ENCODE peak calls at places on chromosomes 6 and 20, in nine cellular contexts. V is hepatocyte, A is neural progenitor cell, R is OCI-LY7, L is PC-3, H is GM23338, F is MM.1S, U is SK-N-SH, W is HCT116. O is an unnamed sample.

GRCh38 chr20:57006411-57007170 is 259.9 kb downstream of the BMP7 start:
- DNase-seq in V (no peak), A (peak), R (no peak), L (peak), H (no peak), F (peak), U (no peak), W (no peak), O (peak)

GRCh38 chr6:144352310-144352709 is 67.2 kb downstream of the UTRN start:
- DNase-seq in V (no peak), A (no peak), R (peak), L (no peak), H (no peak), F (no peak), U (no peak), W (no peak), O (no peak)

GRCh38 chr20:31707994-31708744 is 14.5 kb downstream of the BCL2L1 start:
- DNase-seq in V (peak), A (no peak), R (peak), L (peak), H (peak), F (peak), U (no peak), W (no peak), O (no peak)

GRCh38 chr6:66153247-66153646 is 446.2 kb upstream of the EYS start:
- DNase-seq in V (no peak), A (no peak), R (no peak), L (no peak), H (no peak), F (no peak), U (no peak), W (no peak), O (no peak)

GRCh38 chr6:130303436-130303835 is 62.4 kb upstream of the TMEM200A start:
- DNase-seq in V (no peak), A (no peak), R (no peak), L (no peak), H (no peak), F (no peak), U (no peak), W (no peak), O (peak)

GRCh38 chr20:44022464-44022863 is 107.8 kb downstream of the TOX2 start:
- DNase-seq in V (no peak), A (no peak), R (no peak), L (no peak), H (no peak), F (no peak), U (no peak), W (no peak), O (no peak)

GRCh38 chr6:48889429-48889828 is 573.6 kb downstream of the MMUT start:
- DNase-seq in V (no peak), A (no peak), R (no peak), L (no peak), H (no peak), F (no peak), U (no peak), W (no peak), O (no peak)

GRCh38 chr20:51495921-51496545 is 46.5 kb downstream of the NFATC2 start:
- DNase-seq in V (no peak), A (no peak), R (no peak), L (no peak), H (no peak), F (no peak), U (no peak), W (no peak), O (peak)

GRCh38 chr6:19838442-19839236 is 1.5 kb downstream of the ID4 start:
- DNase-seq in V (peak), A (peak), R (peak), L (peak), H (peak), F (no peak), U (peak), W (peak), O (peak)

GRCh38 chr6:37433657-37434271 is 743 bp downstream of the CMTR1 start:
- DNase-seq in V (peak), A (peak), R (peak), L (no peak), H (peak), F (peak), U (no peak), W (no peak), O (peak)

GRCh38 chr20:49595346-49595745 is 27.4 kb upstream of the PTGIS start:
- DNase-seq in V (no peak), A (no peak), R (no peak), L (no peak), H (no peak), F (no peak), U (no peak), W (no peak), O (no peak)

GRCh38 chr20:22430154-22430745 is 154.1 kb downstream of the FOXA2 start:
- DNase-seq in V (peak), A (peak), R (no peak), L (peak), H (peak), F (no peak), U (no peak), W (no peak), O (no peak)

GRCh38 chr20:17875106-17875980 is 93.3 kb downstream of the SNX5 start:
- DNase-seq in V (peak), A (no peak), R (no peak), L (peak), H (no peak), F (no peak), U (no peak), W (no peak), O (peak)

GRCh38 chr6:14396826-14397517 is 279.4 kb downstream of the CD83 start:
- DNase-seq in V (no peak), A (peak), R (no peak), L (peak), H (peak), F (no peak), U (no peak), W (no peak), O (peak)

GRCh38 chr6:162733489-162733888 is 5.7 kb downstream of the PACRG start:
- DNase-seq in V (no peak), A (no peak), R (peak), L (no peak), H (peak), F (no peak), U (no peak), W (no peak), O (no peak)

GRCh38 chr20:37365760-37366638 is 20.1 kb downstream of the SRC start:
- DNase-seq in V (no peak), A (no peak), R (peak), L (no peak), H (no peak), F (peak), U (no peak), W (no peak), O (no peak)

GRCh38 chr6:158825038-158825950 is 6.1 kb upstream of the EZR start:
- DNase-seq in V (no peak), A (no peak), R (no peak), L (no peak), H (no peak), F (no peak), U (no peak), W (no peak), O (no peak)

GRCh38 chr6:107275330-107275865 is 160.1 kb upstream of the BEND3 start:
- DNase-seq in V (peak), A (no peak), R (no peak), L (peak), H (no peak), F (no peak), U (no peak), W (no peak), O (no peak)

GRCh38 chr6:85390775-85391174 is 59.1 kb upstream of the NT5E start:
- DNase-seq in V (no peak), A (no peak), R (no peak), L (no peak), H (no peak), F (no peak), U (no peak), W (no peak), O (peak)
- TF ChIP-seq EZH2phosphoT487 in V (no peak), A (no peak), R (no peak), L (no peak), H (no peak), F (no peak), U (no peak), W (no peak), O (no peak)

GRCh38 chr6:170176621-170177382 is 114.1 kb downstream of the DLL1 start:
- DNase-seq in V (no peak), A (no peak), R (no peak), L (no peak), H (no peak), F (no peak), U (peak), W (no peak), O (peak)
- H3K4me3 ChIP-seq in V (no peak), A (no peak), R (no peak), L (peak), H (no peak), F (no peak), U (no peak), W (no peak), O (no peak)

GRCh38 chr6:138695193-138695592 is 78.4 kb upstream of the CCDC28A start:
- DNase-seq in V (no peak), A (no peak), R (no peak), L (no peak), H (no peak), F (no peak), U (no peak), W (no peak), O (no peak)

GRCh38 chr6:138691595-138692057 is 81.9 kb upstream of the CCDC28A start:
- DNase-seq in V (peak), A (peak), R (no peak), L (peak), H (peak), F (no peak), U (no peak), W (peak), O (peak)

GRCh38 chr6:138692058-138692977 is 81.3 kb upstream of the CCDC28A start:
- DNase-seq in V (peak), A (peak), R (peak), L (peak), H (peak), F (peak), U (peak), W (no peak), O (peak)

GRCh38 chr6:138690975-138691594 is 82.5 kb upstream of the CCDC28A start:
- DNase-seq in V (no peak), A (no peak), R (no peak), L (no peak), H (no peak), F (no peak), U (no peak), W (no peak), O (no peak)

GRCh38 chr6:138692978-138693909 is 80.3 kb upstream of the CCDC28A start:
- DNase-seq in V (peak), A (peak), R (peak), L (peak), H (peak), F (peak), U (peak), W (peak), O (peak)
- H2AFZ ChIP-seq in V (peak), A (peak), R (peak), L (peak), H (peak), F (peak), U (peak), W (no peak), O (peak)

GRCh38 chr6:3285049-3285639 is 26.4 kb downstream of the PSMG4 start:
- DNase-seq in V (no peak), A (no peak), R (no peak), L (no peak), H (no peak), F (no peak), U (no peak), W (no peak), O (no peak)

GRCh38 chr6:3283641-3284435 is 25.1 kb downstream of the PSMG4 start:
- DNase-seq in V (no peak), A (no peak), R (no peak), L (no peak), H (no peak), F (no peak), U (no peak), W (no peak), O (no peak)

GRCh38 chr6:3285732-3286131 is 27.0 kb downstream of the PSMG4 start:
- DNase-seq in V (no peak), A (no peak), R (no peak), L (no peak), H (no peak), F (no peak), U (no peak), W (no peak), O (no peak)

GRCh38 chr6:3283241-3283640 is 24.5 kb downstream of the PSMG4 start:
- DNase-seq in V (no peak), A (no peak), R (no peak), L (no peak), H (no peak), F (no peak), U (no peak), W (no peak), O (no peak)

GRCh38 chr6:3284436-3284876 is 25.7 kb downstream of the PSMG4 start:
- DNase-seq in V (no peak), A (no peak), R (no peak), L (no peak), H (no peak), F (no peak), U (peak), W (no peak), O (no peak)
- TF ChIP-seq EZH2phosphoT487 in V (no peak), A (no peak), R (no peak), L (no peak), H (no peak), F (no peak), U (no peak), W (no peak), O (no peak)

DNA sequence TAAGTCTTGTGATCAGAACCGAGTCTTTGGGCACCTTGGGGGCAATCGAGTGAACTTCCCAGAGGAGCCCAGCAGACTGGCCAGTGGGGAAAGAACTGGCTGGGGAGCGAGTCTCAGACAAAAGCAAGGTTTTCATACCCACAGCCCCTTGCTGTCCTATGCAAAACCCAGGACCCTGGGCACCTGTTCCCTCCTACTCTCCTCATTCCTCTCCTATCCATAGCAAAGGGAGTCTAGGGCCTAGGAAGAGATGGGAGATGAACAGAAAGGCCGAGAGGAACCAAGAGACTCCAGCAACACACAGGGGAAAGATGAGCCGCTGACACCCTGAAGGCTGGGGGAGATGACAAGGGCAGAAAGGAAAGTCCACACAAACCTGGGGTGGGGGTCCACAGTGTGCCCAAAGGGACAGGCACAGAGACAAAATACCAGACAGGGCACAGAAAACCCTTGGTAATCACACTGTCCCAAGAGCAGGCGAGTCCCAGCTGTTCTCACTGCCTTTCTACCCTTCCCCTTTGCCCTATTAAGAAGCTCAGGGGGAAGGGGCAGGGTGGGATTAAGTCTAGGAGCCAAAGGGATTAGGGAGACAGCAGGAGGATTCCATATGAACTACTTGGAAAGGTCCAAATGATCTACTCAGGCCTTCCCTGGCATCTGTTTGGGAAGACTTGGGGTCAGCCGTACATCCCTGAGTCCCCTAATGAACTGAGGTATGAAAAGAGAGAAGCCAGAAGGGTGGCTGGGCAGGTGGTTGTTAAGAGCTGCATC is 6.5 kb downstream of the PPP1R18 start:
- DNase-seq in V (no peak), A (peak), R (peak), L (no peak), H (no peak), F (no peak), U (no peak), W (no peak), O (no peak)
- H3K4me3 ChIP-seq in V (no peak), A (peak), R (peak), L (peak), H (peak), F (no peak), U (peak), W (no peak), O (peak)

DNA sequence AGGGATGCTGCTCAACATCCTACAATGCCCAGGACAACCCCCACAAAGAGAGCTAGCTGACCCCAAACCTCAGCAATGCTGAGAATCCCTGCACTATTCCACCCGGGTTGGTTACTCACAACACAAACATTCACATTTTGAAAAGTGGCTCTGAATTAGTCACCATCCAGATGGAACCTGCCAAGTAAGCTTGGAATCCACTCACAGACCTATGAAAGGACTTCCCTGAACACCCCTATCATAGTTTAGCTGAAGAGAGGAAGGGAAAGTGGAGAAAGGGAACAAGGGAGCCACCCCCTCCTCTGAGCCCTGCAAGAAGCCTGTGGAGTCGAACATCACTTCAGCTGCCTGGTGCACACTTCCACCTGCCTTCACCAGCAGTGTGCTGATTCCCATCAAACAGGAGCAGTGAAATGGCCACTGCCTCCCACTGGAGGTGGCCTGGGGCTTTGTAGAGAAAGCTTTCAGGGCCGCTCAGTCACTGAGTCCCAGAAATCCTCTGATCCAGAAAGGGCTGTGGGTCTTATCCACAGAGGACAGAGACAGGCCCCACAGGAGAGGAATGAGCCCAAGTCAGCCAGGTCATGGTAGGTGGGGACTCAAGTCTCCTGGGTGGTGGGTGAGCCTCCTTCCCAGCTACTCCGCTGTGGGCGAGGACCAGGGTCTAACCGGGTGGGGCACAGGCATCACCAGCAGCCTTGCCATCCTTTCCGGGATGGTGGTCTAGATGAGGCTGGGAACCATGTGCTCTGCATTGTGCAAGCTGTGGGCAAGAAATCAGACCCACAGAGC is 203.7 kb downstream of the SYNDIG1 start:
- DNase-seq in V (no peak), A (no peak), R (no peak), L (peak), H (no peak), F (no peak), U (no peak), W (no peak), O (peak)
- H2AFZ ChIP-seq in V (no peak), A (no peak), R (no peak), L (peak), H (no peak), F (no peak), U (no peak), W (no peak), O (no peak)

GRCh38 chr6:166627875-166628849 is 1.1 kb upstream of the RPS6KA2 start:
- DNase-seq in V (peak), A (peak), R (peak), L (peak), H (peak), F (peak), U (peak), W (no peak), O (peak)

GRCh38 chr6:166629628-166630027 is 2.6 kb upstream of the RPS6KA2 start:
- DNase-seq in V (no peak), A (no peak), R (no peak), L (no peak), H (no peak), F (no peak), U (no peak), W (no peak), O (peak)

GRCh38 chr6:166626177-166627038 is 643 bp downstream of the RPS6KA2 start:
- DNase-seq in V (peak), A (peak), R (no peak), L (peak), H (peak), F (peak), U (peak), W (no peak), O (peak)

GRCh38 chr6:166625356-166625755 is 1.7 kb downstream of the RPS6KA2 start:
- DNase-seq in V (peak), A (no peak), R (no peak), L (peak), H (no peak), F (no peak), U (peak), W (no peak), O (peak)

DNA sequence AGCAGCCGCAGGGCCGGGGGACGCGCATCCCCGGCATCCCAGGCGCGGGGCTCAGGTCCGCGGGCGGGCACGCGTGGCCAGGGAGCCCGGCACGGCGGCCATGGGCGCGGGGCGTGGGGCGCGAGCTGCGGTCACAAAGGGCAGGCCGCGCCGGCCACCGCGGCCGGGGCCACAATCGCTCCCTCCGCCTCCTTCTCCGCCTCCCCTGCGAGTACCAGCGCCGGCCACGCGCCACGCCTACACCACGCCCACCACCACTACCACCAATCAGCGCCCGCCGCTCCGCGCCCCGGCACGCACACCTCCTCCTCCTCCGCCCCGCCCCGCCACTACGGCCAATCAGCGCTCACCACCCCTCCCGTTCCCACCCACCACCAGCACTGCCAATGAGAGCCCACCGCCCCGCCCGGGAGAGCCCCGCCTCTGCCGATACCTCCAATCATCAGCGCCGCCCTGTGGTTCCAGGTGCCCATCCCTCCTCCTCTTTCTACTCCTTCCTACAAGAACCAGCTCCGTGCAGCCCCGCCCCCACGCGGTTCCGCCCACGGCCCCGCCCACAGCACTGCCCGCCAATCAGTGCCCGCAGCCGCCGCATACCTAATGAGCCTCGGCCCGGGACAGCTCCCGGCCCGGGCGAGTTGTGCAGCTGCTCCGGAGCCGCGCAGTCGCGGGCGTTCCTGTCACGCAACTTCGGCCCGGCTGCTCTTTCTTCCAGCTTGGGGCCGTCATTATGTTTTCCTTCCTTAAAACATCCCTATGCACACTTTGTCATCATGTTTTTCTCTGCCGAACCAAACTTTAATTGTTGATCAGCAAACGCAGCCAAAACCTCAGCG is at the start of gene RPS6KA2:
- DNase-seq in V (peak), A (peak), R (peak), L (peak), H (peak), F (peak), U (peak), W (peak), O (peak)
- TF ChIP-seq EZH2phosphoT487 in V (no peak), A (no peak), R (no peak), L (no peak), H (no peak), F (no peak), U (no peak), W (no peak), O (no peak)